ENCODE peak calls at places on chromosomes 7 and 10, in ten cellular contexts. S, Z, N, C, J, F, X, D, H and I are unnamed samples.

GRCh38 chr10:1420663-1421362 is 316.5 kb downstream of the ADARB2 start:
- DNase-seq in S (peak), Z (no peak), N (peak), C (no peak), J (peak), F (no peak), X (no peak), D (peak), H (no peak), I (peak)

GRCh38 chr10:119031496-119032059 is 2.1 kb downstream of the NANOS1 start:
- DNase-seq in S (no peak), Z (no peak), N (no peak), C (no peak), J (no peak), F (no peak), X (no peak), D (no peak), H (no peak), I (no peak)

GRCh38 chr10:27529010-27529783 is 25.1 kb downstream of the RAB18 start:
- DNase-seq in S (no peak), Z (no peak), N (no peak), C (no peak), J (no peak), F (no peak), X (no peak), D (no peak), H (peak), I (no peak)

GRCh38 chr7:94620703-94621118 is 35.2 kb downstream of the SGCE start:
- DNase-seq in S (no peak), Z (no peak), N (no peak), C (peak), J (no peak), F (no peak), X (peak), D (no peak), H (peak), I (peak)

GRCh38 chr10:60943372-60944158 is 420 bp downstream of the RHOBTB1 start:
- DNase-seq in S (peak), Z (peak), N (peak), C (no peak), J (no peak), F (no peak), X (peak), D (no peak), H (peak), I (peak)

GRCh38 chr10:130371156-130371555 is 235.0 kb downstream of the GLRX3 start:
- DNase-seq in S (no peak), Z (peak), N (no peak), C (no peak), J (no peak), F (no peak), X (no peak), D (no peak), H (no peak), I (no peak)

GRCh38 chr7:77933394-77933793 is 134.8 kb downstream of the PHTF2 start:
- DNase-seq in S (no peak), Z (no peak), N (no peak), C (no peak), J (no peak), F (no peak), X (no peak), D (no peak), H (peak), I (no peak)

GRCh38 chr10:130388746-130389145 is 252.6 kb downstream of the GLRX3 start:
- DNase-seq in S (no peak), Z (peak), N (no peak), C (no peak), J (no peak), F (no peak), X (no peak), D (no peak), H (no peak), I (no peak)

GRCh38 chr10:97584060-97584797 is at the start of gene HOGA1:
- DNase-seq in S (no peak), Z (no peak), N (no peak), C (no peak), J (no peak), F (no peak), X (peak), D (no peak), H (peak), I (no peak)

GRCh38 chr7:84085147-84085546 is 109.4 kb downstream of the SEMA3A start:
- DNase-seq in S (no peak), Z (no peak), N (no peak), C (no peak), J (no peak), F (no peak), X (no peak), D (no peak), H (peak), I (no peak)

GRCh38 chr10:118798186-118798811 is 43.5 kb upstream of the CACUL1 start:
- DNase-seq in S (no peak), Z (no peak), N (no peak), C (no peak), J (no peak), F (no peak), X (peak), D (no peak), H (peak), I (no peak)

GRCh38 chr10:118980135-118980865 is 49.2 kb upstream of the NANOS1 start:
- DNase-seq in S (no peak), Z (no peak), N (no peak), C (no peak), J (no peak), F (no peak), X (no peak), D (no peak), H (no peak), I (no peak)

GRCh38 chr10:32340596-32341180 is 6.3 kb downstream of the EPC1 start:
- DNase-seq in S (no peak), Z (no peak), N (no peak), C (no peak), J (no peak), F (no peak), X (no peak), D (no peak), H (no peak), I (no peak)

GRCh38 chr10:67259319-67259929 is 333.6 kb downstream of the LRRTM3 start:
- DNase-seq in S (no peak), Z (no peak), N (no peak), C (no peak), J (no peak), F (no peak), X (no peak), D (no peak), H (no peak), I (no peak)

GRCh38 chr7:99039384-99039891 is 104.5 kb downstream of the SMURF1 start:
- DNase-seq in S (no peak), Z (no peak), N (no peak), C (no peak), J (no peak), F (no peak), X (no peak), D (no peak), H (no peak), I (no peak)

GRCh38 chr10:91772869-91773268 is 25.4 kb upstream of the TNKS2 start:
- DNase-seq in S (no peak), Z (no peak), N (no peak), C (no peak), J (no peak), F (no peak), X (no peak), D (no peak), H (no peak), I (no peak)

GRCh38 chr7:74452748-74453320 is 872 bp upstream of the GTF2IRD1 start:
- DNase-seq in S (no peak), Z (no peak), N (no peak), C (no peak), J (no peak), F (no peak), X (no peak), D (no peak), H (peak), I (no peak)

GRCh38 chr7:142867398-142868187 is 12.7 kb downstream of the EPHB6 start:
- DNase-seq in S (no peak), Z (peak), N (no peak), C (no peak), J (no peak), F (no peak), X (no peak), D (no peak), H (no peak), I (no peak)

GRCh38 chr7:160958-161725 is 31.2 kb upstream of the FAM20C start:
- DNase-seq in S (no peak), Z (no peak), N (no peak), C (no peak), J (no peak), F (no peak), X (no peak), D (no peak), H (no peak), I (no peak)